ENCODE peak calls at places on chromosomes 5 and 9, in six cellular contexts. One of them, this sample, is unnamed.

GRCh38 chr5:144308211-144308610 is 137.5 kb downstream of the KCTD16 start:
- DNase-seq in astrocyte of the spinal cord: no peak
- DNase-seq in ovary: no peak
- DNase-seq in HAP-1: no peak
- DNase-seq in epithelial cell of esophagus: no peak
- DNase-seq in effector memory CD4-positive, alpha-beta T cell: no peak
- DNase-seq in this sample: no peak

GRCh38 chr5:112549605-112550161 is 130.6 kb upstream of the EPB41L4A start:
- DNase-seq in astrocyte of the spinal cord: no peak
- DNase-seq in ovary: no peak
- DNase-seq in HAP-1: no peak
- DNase-seq in epithelial cell of esophagus: no peak
- DNase-seq in effector memory CD4-positive, alpha-beta T cell: no peak
- DNase-seq in this sample: no peak

GRCh38 chr5:54673523-54674225 is 156.1 kb downstream of the SNX18 start:
- DNase-seq in astrocyte of the spinal cord: peak
- DNase-seq in ovary: peak
- DNase-seq in HAP-1: no peak
- DNase-seq in epithelial cell of esophagus: no peak
- DNase-seq in effector memory CD4-positive, alpha-beta T cell: no peak
- DNase-seq in this sample: no peak

GRCh38 chr5:89900346-89900745 is 509.2 kb downstream of the CETN3 start:
- DNase-seq in astrocyte of the spinal cord: no peak
- DNase-seq in ovary: no peak
- DNase-seq in HAP-1: no peak
- DNase-seq in epithelial cell of esophagus: peak
- DNase-seq in effector memory CD4-positive, alpha-beta T cell: no peak
- DNase-seq in this sample: no peak

GRCh38 chr5:62600560-62601252 is 22.1 kb downstream of the LRRC70 start:
- DNase-seq in astrocyte of the spinal cord: no peak
- DNase-seq in ovary: no peak
- DNase-seq in HAP-1: no peak
- DNase-seq in epithelial cell of esophagus: peak
- DNase-seq in effector memory CD4-positive, alpha-beta T cell: no peak
- DNase-seq in this sample: no peak

GRCh38 chr5:134106991-134107701 is 7.3 kb upstream of the TCF7 start:
- DNase-seq in astrocyte of the spinal cord: no peak
- DNase-seq in ovary: no peak
- DNase-seq in HAP-1: no peak
- DNase-seq in epithelial cell of esophagus: no peak
- DNase-seq in effector memory CD4-positive, alpha-beta T cell: no peak
- DNase-seq in this sample: no peak

GRCh38 chr5:124440471-124440870 is 306.0 kb downstream of the ZNF608 start:
- DNase-seq in astrocyte of the spinal cord: no peak
- DNase-seq in ovary: no peak
- DNase-seq in HAP-1: no peak
- DNase-seq in epithelial cell of esophagus: no peak
- DNase-seq in effector memory CD4-positive, alpha-beta T cell: no peak
- DNase-seq in this sample: no peak

GRCh38 chr5:4896328-4896727 is 243.8 kb upstream of the ADAMTS16 start:
- DNase-seq in astrocyte of the spinal cord: no peak
- DNase-seq in ovary: no peak
- DNase-seq in HAP-1: no peak
- DNase-seq in epithelial cell of esophagus: no peak
- DNase-seq in effector memory CD4-positive, alpha-beta T cell: no peak
- DNase-seq in this sample: no peak

GRCh38 chr5:91225848-91226686 is 157.1 kb downstream of the ARRDC3 start:
- DNase-seq in astrocyte of the spinal cord: no peak
- DNase-seq in ovary: no peak
- DNase-seq in HAP-1: peak
- DNase-seq in epithelial cell of esophagus: peak
- DNase-seq in effector memory CD4-positive, alpha-beta T cell: peak
- DNase-seq in this sample: peak

GRCh38 chr5:21145376-21145775 is 1157.4 kb upstream of the CDH18 start:
- DNase-seq in astrocyte of the spinal cord: no peak
- DNase-seq in ovary: no peak
- DNase-seq in HAP-1: no peak
- DNase-seq in epithelial cell of esophagus: no peak
- DNase-seq in effector memory CD4-positive, alpha-beta T cell: no peak
- DNase-seq in this sample: no peak

GRCh38 chr9:135515083-135515511 is 6.1 kb upstream of the LCN1 start:
- DNase-seq in astrocyte of the spinal cord: no peak
- DNase-seq in ovary: no peak
- DNase-seq in HAP-1: no peak
- DNase-seq in epithelial cell of esophagus: no peak
- DNase-seq in effector memory CD4-positive, alpha-beta T cell: no peak
- DNase-seq in this sample: no peak

GRCh38 chr9:109307380-109308240 is 13.2 kb downstream of the EPB41L4B start:
- DNase-seq in astrocyte of the spinal cord: no peak
- DNase-seq in ovary: no peak
- DNase-seq in HAP-1: no peak
- DNase-seq in epithelial cell of esophagus: no peak
- DNase-seq in effector memory CD4-positive, alpha-beta T cell: no peak
- DNase-seq in this sample: no peak

GRCh38 chr5:143376195-143376772 is 27.2 kb downstream of the NR3C1 start:
- DNase-seq in astrocyte of the spinal cord: no peak
- DNase-seq in ovary: no peak
- DNase-seq in HAP-1: no peak
- DNase-seq in epithelial cell of esophagus: no peak
- DNase-seq in effector memory CD4-positive, alpha-beta T cell: no peak
- DNase-seq in this sample: no peak

GRCh38 chr5:157917909-157918809 is 59.2 kb upstream of the CLINT1 start:
- DNase-seq in astrocyte of the spinal cord: peak
- DNase-seq in ovary: peak
- DNase-seq in HAP-1: peak
- DNase-seq in epithelial cell of esophagus: peak
- DNase-seq in effector memory CD4-positive, alpha-beta T cell: peak
- DNase-seq in this sample: peak

GRCh38 chr5:36878421-36879088 is 2.0 kb downstream of the NIPBL start:
- DNase-seq in astrocyte of the spinal cord: peak
- DNase-seq in ovary: peak
- DNase-seq in HAP-1: peak
- DNase-seq in epithelial cell of esophagus: peak
- DNase-seq in effector memory CD4-positive, alpha-beta T cell: no peak
- DNase-seq in this sample: peak

GRCh38 chr9:9003184-9003583 is 1203.6 kb upstream of the DMAC1 start:
- DNase-seq in astrocyte of the spinal cord: peak
- DNase-seq in ovary: peak
- DNase-seq in HAP-1: peak
- DNase-seq in epithelial cell of esophagus: peak
- DNase-seq in effector memory CD4-positive, alpha-beta T cell: no peak
- DNase-seq in this sample: peak

GRCh38 chr5:62268239-62268638 is 37.8 kb upstream of the KIF2A start:
- DNase-seq in astrocyte of the spinal cord: no peak
- DNase-seq in ovary: no peak
- DNase-seq in HAP-1: no peak
- DNase-seq in epithelial cell of esophagus: peak
- DNase-seq in effector memory CD4-positive, alpha-beta T cell: no peak
- DNase-seq in this sample: peak

GRCh38 chr9:108617661-108618060 is 238.1 kb downstream of the ACTL7B start:
- DNase-seq in astrocyte of the spinal cord: no peak
- DNase-seq in ovary: no peak
- DNase-seq in HAP-1: no peak
- DNase-seq in epithelial cell of esophagus: peak
- DNase-seq in effector memory CD4-positive, alpha-beta T cell: no peak
- DNase-seq in this sample: no peak

GRCh38 chr5:140260089-140260656 is 42.7 kb downstream of the PFDN1 start:
- DNase-seq in astrocyte of the spinal cord: no peak
- DNase-seq in ovary: no peak
- DNase-seq in HAP-1: no peak
- DNase-seq in epithelial cell of esophagus: no peak
- DNase-seq in effector memory CD4-positive, alpha-beta T cell: no peak
- DNase-seq in this sample: no peak

DNA sequence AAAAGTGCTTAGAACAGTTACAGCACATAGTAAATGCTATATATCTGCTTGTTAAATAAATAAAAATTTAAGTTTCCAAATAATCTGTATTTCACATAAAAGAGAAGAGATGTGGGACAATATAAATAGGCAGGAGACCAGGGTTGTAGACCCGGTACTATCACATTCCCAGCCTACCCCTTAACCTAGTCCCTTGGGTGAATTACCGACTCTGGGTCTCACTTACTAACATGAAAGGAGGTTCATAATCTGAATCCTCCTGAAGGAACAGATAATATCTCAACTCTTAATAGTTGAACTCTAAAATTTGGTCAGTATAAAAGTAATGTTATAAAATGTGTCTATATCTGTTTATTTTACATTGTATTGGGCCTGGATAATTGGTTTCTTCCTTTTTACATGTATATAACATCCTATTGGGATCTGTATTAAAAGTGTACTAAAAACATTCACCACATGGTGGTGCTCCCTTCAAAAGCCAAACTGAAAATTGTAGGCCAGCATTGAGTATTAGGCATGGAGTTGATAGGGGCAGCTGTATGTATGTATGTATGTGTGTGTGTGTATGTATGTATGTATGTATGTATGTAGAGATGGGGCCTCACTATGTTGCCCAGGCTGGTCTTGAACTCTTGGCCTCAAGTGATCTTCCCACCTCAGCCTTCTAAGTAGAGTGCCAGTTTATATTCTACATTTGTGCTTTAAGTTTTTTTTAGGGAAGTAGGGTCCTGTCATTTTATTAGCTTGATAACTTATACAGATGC is 64.2 kb upstream of the ABL1 start:
- DNase-seq in astrocyte of the spinal cord: peak
- DNase-seq in ovary: no peak
- DNase-seq in HAP-1: no peak
- DNase-seq in epithelial cell of esophagus: peak
- DNase-seq in effector memory CD4-positive, alpha-beta T cell: no peak
- DNase-seq in this sample: peak
- H3K4me3 ChIP-seq in astrocyte of the spinal cord: no peak
- H3K4me3 ChIP-seq in ovary: no peak
- H3K4me3 ChIP-seq in HAP-1: no peak
- H3K4me3 ChIP-seq in epithelial cell of esophagus: no peak
- H3K4me3 ChIP-seq in effector memory CD4-positive, alpha-beta T cell: no peak
- H3K4me3 ChIP-seq in this sample: no peak

DNA sequence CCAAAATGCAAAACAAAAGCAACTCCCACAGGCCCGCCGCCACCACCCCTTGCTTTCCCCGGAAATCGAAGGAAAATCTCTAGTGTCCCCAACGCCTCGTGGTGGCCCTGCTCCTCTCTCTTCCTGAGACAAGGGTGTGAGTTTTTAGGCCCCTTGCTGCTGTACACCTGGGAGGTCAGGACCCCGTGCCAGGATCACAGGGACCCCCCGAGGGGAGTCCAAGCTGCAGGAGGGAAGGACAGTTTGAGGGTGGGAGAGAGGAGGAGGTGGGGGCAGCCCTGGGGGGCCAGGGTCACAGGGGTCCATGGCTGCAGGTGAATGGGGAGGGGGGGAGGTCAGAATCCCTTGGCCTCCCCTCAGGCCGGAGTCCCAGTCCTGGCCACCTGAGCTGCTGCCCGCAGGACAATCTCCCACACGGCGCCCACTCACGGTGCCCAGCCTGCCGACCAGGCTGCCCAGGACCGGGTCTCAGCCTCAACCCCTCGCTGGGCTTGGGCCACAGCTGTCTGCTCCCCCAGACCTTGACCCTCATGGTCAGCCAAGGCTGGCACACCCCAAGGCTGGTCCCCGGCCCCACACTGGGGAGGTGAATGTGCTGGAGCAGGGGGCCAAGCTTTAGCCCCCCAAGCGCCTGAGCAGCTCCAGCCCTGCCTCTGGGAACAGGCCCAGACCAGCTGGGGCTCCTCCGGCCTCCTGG is 19.9 kb downstream of the TPPP start:
- DNase-seq in astrocyte of the spinal cord: no peak
- DNase-seq in ovary: no peak
- DNase-seq in HAP-1: no peak
- DNase-seq in epithelial cell of esophagus: no peak
- DNase-seq in effector memory CD4-positive, alpha-beta T cell: no peak
- DNase-seq in this sample: peak
- H3K4me3 ChIP-seq in astrocyte of the spinal cord: no peak
- H3K4me3 ChIP-seq in ovary: no peak
- H3K4me3 ChIP-seq in HAP-1: no peak
- H3K4me3 ChIP-seq in epithelial cell of esophagus: no peak
- H3K4me3 ChIP-seq in effector memory CD4-positive, alpha-beta T cell: peak
- H3K4me3 ChIP-seq in this sample: no peak

DNA sequence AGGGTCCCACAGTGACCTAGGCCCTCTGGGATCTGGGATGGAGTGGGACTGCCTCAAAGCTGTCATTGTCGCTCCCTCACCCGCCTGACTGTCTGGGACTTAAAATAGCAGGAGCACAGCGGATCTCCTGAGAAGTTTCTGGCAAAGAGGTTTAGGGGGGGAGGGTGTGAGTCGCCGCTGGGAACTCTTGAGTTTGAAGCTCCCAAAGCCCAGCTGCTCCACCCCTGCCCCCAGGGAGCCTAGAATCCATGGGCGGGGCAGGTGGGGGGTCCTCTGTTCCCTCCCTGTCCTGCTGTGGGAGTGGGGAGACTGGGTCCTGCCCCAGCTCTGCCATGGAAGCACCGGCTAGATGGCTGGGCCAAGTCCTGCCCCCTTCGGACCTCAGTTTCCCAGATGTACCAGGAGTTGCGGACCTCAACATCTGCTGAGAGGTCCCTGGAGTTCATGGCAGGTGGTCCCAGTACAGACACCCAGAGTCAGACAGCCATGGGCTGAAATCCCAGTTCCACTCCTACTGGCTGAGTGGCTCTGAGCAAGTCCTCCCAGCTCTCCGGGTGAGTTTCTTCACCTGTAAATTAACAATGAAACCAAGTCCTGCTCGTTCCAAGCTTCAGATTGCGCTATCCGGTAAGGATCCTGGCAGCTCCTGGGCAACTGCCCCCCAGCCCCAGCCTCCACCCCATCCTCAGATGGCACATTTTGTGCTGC is 985 bp upstream of the WDR38 start:
- DNase-seq in astrocyte of the spinal cord: no peak
- DNase-seq in ovary: no peak
- DNase-seq in HAP-1: no peak
- DNase-seq in epithelial cell of esophagus: no peak
- DNase-seq in effector memory CD4-positive, alpha-beta T cell: no peak
- DNase-seq in this sample: no peak
- H3K4me3 ChIP-seq in astrocyte of the spinal cord: peak
- H3K4me3 ChIP-seq in ovary: no peak
- H3K4me3 ChIP-seq in HAP-1: peak
- H3K4me3 ChIP-seq in epithelial cell of esophagus: no peak
- H3K4me3 ChIP-seq in effector memory CD4-positive, alpha-beta T cell: no peak
- H3K4me3 ChIP-seq in this sample: no peak

DNA sequence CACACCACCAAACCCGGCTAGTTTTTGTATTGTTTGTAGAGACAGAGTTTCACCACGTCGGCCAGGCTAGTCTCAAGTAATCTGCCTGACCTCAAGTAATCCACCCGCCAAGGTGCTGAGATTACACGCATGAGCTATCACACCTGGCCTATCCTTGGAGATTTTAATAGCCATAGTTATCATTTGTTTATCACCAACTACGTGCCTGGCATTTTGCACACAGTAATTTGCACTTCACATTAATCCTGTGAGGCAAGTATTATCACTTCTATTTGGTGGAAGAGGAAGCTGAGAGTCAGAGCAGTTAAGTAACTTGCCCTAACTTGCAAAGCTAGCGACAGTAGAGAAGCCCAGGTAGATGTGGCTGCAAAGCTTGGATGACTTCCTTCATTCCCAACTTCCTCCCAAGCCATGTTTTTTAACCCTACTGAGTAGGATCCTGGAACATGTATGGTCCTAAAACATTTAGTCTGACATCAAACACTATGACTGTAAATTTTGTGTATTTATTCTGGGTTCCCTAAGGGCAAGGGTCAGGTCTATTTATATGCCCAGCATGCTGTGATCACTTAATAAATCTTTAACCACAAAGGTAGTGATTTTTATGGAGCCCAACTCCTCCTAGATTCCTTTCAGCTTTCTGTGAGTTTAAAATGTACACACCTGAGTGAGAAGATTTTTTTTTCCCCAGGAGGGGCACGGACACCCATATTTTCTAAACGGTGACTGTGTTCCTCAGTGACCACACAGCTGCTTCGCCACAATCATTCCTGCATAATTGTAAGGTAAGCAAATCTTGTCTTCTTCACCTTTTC is 100.2 kb upstream of the RAI14 start:
- DNase-seq in astrocyte of the spinal cord: no peak
- DNase-seq in ovary: no peak
- DNase-seq in HAP-1: no peak
- DNase-seq in epithelial cell of esophagus: peak
- DNase-seq in effector memory CD4-positive, alpha-beta T cell: no peak
- DNase-seq in this sample: no peak
- H3K4me3 ChIP-seq in astrocyte of the spinal cord: no peak
- H3K4me3 ChIP-seq in ovary: no peak
- H3K4me3 ChIP-seq in HAP-1: no peak
- H3K4me3 ChIP-seq in epithelial cell of esophagus: no peak
- H3K4me3 ChIP-seq in effector memory CD4-positive, alpha-beta T cell: no peak
- H3K4me3 ChIP-seq in this sample: no peak

This sample was measured in H7.